ENCODE peak calls at places on chromosomes 2 and 18, in eight cellular contexts. One of them, this sample, is unnamed.
A peak's percentile ranks its signal among the peaks of the same experiment; 100 is the strongest.

GRCh38 chr18:58044370-58045264 is 591 bp downstream of the NEDD4L start:
- DNase-seq in NCI-H2081: no peak
- DNase-seq in Karpas-422: peak; percentile 66
- DNase-seq in stimulated activated naive CD8-positive, alpha-beta T cell treated with anti-CD3 and anti-CD28 coated beads, Interleukin-15, amount 100 ng/mL, for 72 hours: peak; percentile 71
- DNase-seq in stimulated activated CD4-positive, alpha-beta T cell treated with anti-CD3 and anti-CD28 coated beads, Interleukin-12 subunit alpha, Interleukin-12 subunit beta, amount 100 ng/mL, for 24 hours: peak; percentile 45
- DNase-seq in NCI-H2171 treated with DMSO at 0.1 percent for 48 hours: peak; percentile 63
- DNase-seq in adrenal gland: peak; percentile 60
- DNase-seq in upper lobe of right lung: peak; percentile 83
- DNase-seq in this sample: peak; percentile 45

GRCh38 chr2:121816797-121817196 is 61.3 kb downstream of the TSN start:
- DNase-seq in NCI-H2081: no peak
- DNase-seq in Karpas-422: peak; percentile 68
- DNase-seq in stimulated activated naive CD8-positive, alpha-beta T cell treated with anti-CD3 and anti-CD28 coated beads, Interleukin-15, amount 100 ng/mL, for 72 hours: no peak
- DNase-seq in stimulated activated CD4-positive, alpha-beta T cell treated with anti-CD3 and anti-CD28 coated beads, Interleukin-12 subunit alpha, Interleukin-12 subunit beta, amount 100 ng/mL, for 24 hours: no peak
- DNase-seq in NCI-H2171 treated with DMSO at 0.1 percent for 48 hours: no peak
- DNase-seq in adrenal gland: no peak
- DNase-seq in upper lobe of right lung: no peak
- DNase-seq in this sample: no peak

GRCh38 chr18:28284132-28284531 is 107.2 kb upstream of the CDH2 start:
- DNase-seq in NCI-H2081: no peak
- DNase-seq in Karpas-422: no peak
- DNase-seq in stimulated activated naive CD8-positive, alpha-beta T cell treated with anti-CD3 and anti-CD28 coated beads, Interleukin-15, amount 100 ng/mL, for 72 hours: no peak
- DNase-seq in stimulated activated CD4-positive, alpha-beta T cell treated with anti-CD3 and anti-CD28 coated beads, Interleukin-12 subunit alpha, Interleukin-12 subunit beta, amount 100 ng/mL, for 24 hours: no peak
- DNase-seq in NCI-H2171 treated with DMSO at 0.1 percent for 48 hours: no peak
- DNase-seq in adrenal gland: no peak
- DNase-seq in upper lobe of right lung: no peak
- DNase-seq in this sample: no peak

GRCh38 chr2:161068670-161069069 is 91.6 kb upstream of the TANK start:
- DNase-seq in NCI-H2081: no peak
- DNase-seq in Karpas-422: no peak
- DNase-seq in stimulated activated naive CD8-positive, alpha-beta T cell treated with anti-CD3 and anti-CD28 coated beads, Interleukin-15, amount 100 ng/mL, for 72 hours: no peak
- DNase-seq in stimulated activated CD4-positive, alpha-beta T cell treated with anti-CD3 and anti-CD28 coated beads, Interleukin-12 subunit alpha, Interleukin-12 subunit beta, amount 100 ng/mL, for 24 hours: no peak
- DNase-seq in NCI-H2171 treated with DMSO at 0.1 percent for 48 hours: no peak
- DNase-seq in adrenal gland: no peak
- DNase-seq in upper lobe of right lung: no peak
- DNase-seq in this sample: no peak

GRCh38 chr2:66699481-66700180 is 264.7 kb downstream of the MEIS1 start:
- DNase-seq in NCI-H2081: no peak
- DNase-seq in Karpas-422: peak; percentile 47
- DNase-seq in stimulated activated naive CD8-positive, alpha-beta T cell treated with anti-CD3 and anti-CD28 coated beads, Interleukin-15, amount 100 ng/mL, for 72 hours: no peak
- DNase-seq in stimulated activated CD4-positive, alpha-beta T cell treated with anti-CD3 and anti-CD28 coated beads, Interleukin-12 subunit alpha, Interleukin-12 subunit beta, amount 100 ng/mL, for 24 hours: no peak
- DNase-seq in NCI-H2171 treated with DMSO at 0.1 percent for 48 hours: no peak
- DNase-seq in adrenal gland: no peak
- DNase-seq in upper lobe of right lung: no peak
- DNase-seq in this sample: no peak

GRCh38 chr2:57296795-57297517 is 749.6 kb upstream of the VRK2 start:
- DNase-seq in NCI-H2081: no peak
- DNase-seq in Karpas-422: no peak
- DNase-seq in stimulated activated naive CD8-positive, alpha-beta T cell treated with anti-CD3 and anti-CD28 coated beads, Interleukin-15, amount 100 ng/mL, for 72 hours: no peak
- DNase-seq in stimulated activated CD4-positive, alpha-beta T cell treated with anti-CD3 and anti-CD28 coated beads, Interleukin-12 subunit alpha, Interleukin-12 subunit beta, amount 100 ng/mL, for 24 hours: no peak
- DNase-seq in NCI-H2171 treated with DMSO at 0.1 percent for 48 hours: no peak
- DNase-seq in adrenal gland: no peak
- DNase-seq in upper lobe of right lung: no peak
- DNase-seq in this sample: no peak

GRCh38 chr2:224039080-224039769 is at the start of gene SERPINE2:
- DNase-seq in NCI-H2081: peak; percentile 34
- DNase-seq in Karpas-422: no peak
- DNase-seq in stimulated activated naive CD8-positive, alpha-beta T cell treated with anti-CD3 and anti-CD28 coated beads, Interleukin-15, amount 100 ng/mL, for 72 hours: peak; percentile 78
- DNase-seq in stimulated activated CD4-positive, alpha-beta T cell treated with anti-CD3 and anti-CD28 coated beads, Interleukin-12 subunit alpha, Interleukin-12 subunit beta, amount 100 ng/mL, for 24 hours: peak; percentile 44
- DNase-seq in NCI-H2171 treated with DMSO at 0.1 percent for 48 hours: peak; percentile 49
- DNase-seq in adrenal gland: peak; percentile 26
- DNase-seq in upper lobe of right lung: peak; percentile 67
- DNase-seq in this sample: peak; percentile 43

GRCh38 chr18:79863946-79864725 is 66.4 kb downstream of the KCNG2 start:
- DNase-seq in NCI-H2081: no peak
- DNase-seq in Karpas-422: no peak
- DNase-seq in stimulated activated naive CD8-positive, alpha-beta T cell treated with anti-CD3 and anti-CD28 coated beads, Interleukin-15, amount 100 ng/mL, for 72 hours: no peak
- DNase-seq in stimulated activated CD4-positive, alpha-beta T cell treated with anti-CD3 and anti-CD28 coated beads, Interleukin-12 subunit alpha, Interleukin-12 subunit beta, amount 100 ng/mL, for 24 hours: no peak
- DNase-seq in NCI-H2171 treated with DMSO at 0.1 percent for 48 hours: no peak
- DNase-seq in adrenal gland: peak; percentile 6
- DNase-seq in upper lobe of right lung: peak; percentile 45
- DNase-seq in this sample: no peak

GRCh38 chr2:213238753-213239591 is 45.3 kb upstream of the SPAG16 start:
- DNase-seq in NCI-H2081: no peak
- DNase-seq in Karpas-422: no peak
- DNase-seq in stimulated activated naive CD8-positive, alpha-beta T cell treated with anti-CD3 and anti-CD28 coated beads, Interleukin-15, amount 100 ng/mL, for 72 hours: no peak
- DNase-seq in stimulated activated CD4-positive, alpha-beta T cell treated with anti-CD3 and anti-CD28 coated beads, Interleukin-12 subunit alpha, Interleukin-12 subunit beta, amount 100 ng/mL, for 24 hours: no peak
- DNase-seq in NCI-H2171 treated with DMSO at 0.1 percent for 48 hours: no peak
- DNase-seq in adrenal gland: no peak
- DNase-seq in upper lobe of right lung: no peak
- DNase-seq in this sample: no peak

GRCh38 chr2:144099746-144100438 is 420.0 kb downstream of the ZEB2 start:
- DNase-seq in NCI-H2081: no peak
- DNase-seq in Karpas-422: no peak
- DNase-seq in stimulated activated naive CD8-positive, alpha-beta T cell treated with anti-CD3 and anti-CD28 coated beads, Interleukin-15, amount 100 ng/mL, for 72 hours: no peak
- DNase-seq in stimulated activated CD4-positive, alpha-beta T cell treated with anti-CD3 and anti-CD28 coated beads, Interleukin-12 subunit alpha, Interleukin-12 subunit beta, amount 100 ng/mL, for 24 hours: no peak
- DNase-seq in NCI-H2171 treated with DMSO at 0.1 percent for 48 hours: no peak
- DNase-seq in adrenal gland: no peak
- DNase-seq in upper lobe of right lung: no peak
- DNase-seq in this sample: no peak

GRCh38 chr2:130252880-130253645 is 54.8 kb upstream of the TUBA3E start:
- DNase-seq in NCI-H2081: no peak
- DNase-seq in Karpas-422: no peak
- DNase-seq in stimulated activated naive CD8-positive, alpha-beta T cell treated with anti-CD3 and anti-CD28 coated beads, Interleukin-15, amount 100 ng/mL, for 72 hours: no peak
- DNase-seq in stimulated activated CD4-positive, alpha-beta T cell treated with anti-CD3 and anti-CD28 coated beads, Interleukin-12 subunit alpha, Interleukin-12 subunit beta, amount 100 ng/mL, for 24 hours: no peak
- DNase-seq in NCI-H2171 treated with DMSO at 0.1 percent for 48 hours: peak; percentile 82
- DNase-seq in adrenal gland: no peak
- DNase-seq in upper lobe of right lung: no peak
- DNase-seq in this sample: no peak

GRCh38 chr2:120691410-120691809 is 44.3 kb upstream of the GLI2 start:
- DNase-seq in NCI-H2081: no peak
- DNase-seq in Karpas-422: no peak
- DNase-seq in stimulated activated naive CD8-positive, alpha-beta T cell treated with anti-CD3 and anti-CD28 coated beads, Interleukin-15, amount 100 ng/mL, for 72 hours: no peak
- DNase-seq in stimulated activated CD4-positive, alpha-beta T cell treated with anti-CD3 and anti-CD28 coated beads, Interleukin-12 subunit alpha, Interleukin-12 subunit beta, amount 100 ng/mL, for 24 hours: no peak
- DNase-seq in NCI-H2171 treated with DMSO at 0.1 percent for 48 hours: peak; percentile 85
- DNase-seq in adrenal gland: no peak
- DNase-seq in upper lobe of right lung: no peak
- DNase-seq in this sample: no peak

GRCh38 chr2:215711484-215712034 is 275.7 kb upstream of the FN1 start:
- DNase-seq in NCI-H2081: no peak
- DNase-seq in Karpas-422: no peak
- DNase-seq in stimulated activated naive CD8-positive, alpha-beta T cell treated with anti-CD3 and anti-CD28 coated beads, Interleukin-15, amount 100 ng/mL, for 72 hours: no peak
- DNase-seq in stimulated activated CD4-positive, alpha-beta T cell treated with anti-CD3 and anti-CD28 coated beads, Interleukin-12 subunit alpha, Interleukin-12 subunit beta, amount 100 ng/mL, for 24 hours: no peak
- DNase-seq in NCI-H2171 treated with DMSO at 0.1 percent for 48 hours: no peak
- DNase-seq in adrenal gland: no peak
- DNase-seq in upper lobe of right lung: no peak
- DNase-seq in this sample: no peak

GRCh38 chr2:37639631-37640030 is 31.8 kb downstream of the CDC42EP3 start:
- DNase-seq in NCI-H2081: no peak
- DNase-seq in Karpas-422: no peak
- DNase-seq in stimulated activated naive CD8-positive, alpha-beta T cell treated with anti-CD3 and anti-CD28 coated beads, Interleukin-15, amount 100 ng/mL, for 72 hours: no peak
- DNase-seq in stimulated activated CD4-positive, alpha-beta T cell treated with anti-CD3 and anti-CD28 coated beads, Interleukin-12 subunit alpha, Interleukin-12 subunit beta, amount 100 ng/mL, for 24 hours: no peak
- DNase-seq in NCI-H2171 treated with DMSO at 0.1 percent for 48 hours: no peak
- DNase-seq in adrenal gland: no peak
- DNase-seq in upper lobe of right lung: no peak
- DNase-seq in this sample: no peak

GRCh38 chr2:218691234-218691633 is 19.3 kb downstream of the STK36 start:
- DNase-seq in NCI-H2081: no peak
- DNase-seq in Karpas-422: no peak
- DNase-seq in stimulated activated naive CD8-positive, alpha-beta T cell treated with anti-CD3 and anti-CD28 coated beads, Interleukin-15, amount 100 ng/mL, for 72 hours: no peak
- DNase-seq in stimulated activated CD4-positive, alpha-beta T cell treated with anti-CD3 and anti-CD28 coated beads, Interleukin-12 subunit alpha, Interleukin-12 subunit beta, amount 100 ng/mL, for 24 hours: no peak
- DNase-seq in NCI-H2171 treated with DMSO at 0.1 percent for 48 hours: no peak
- DNase-seq in adrenal gland: peak; percentile 36
- DNase-seq in upper lobe of right lung: no peak
- DNase-seq in this sample: no peak

GRCh38 chr2:169672403-169672802 is 21.8 kb downstream of the CFAP210 start:
- DNase-seq in NCI-H2081: no peak
- DNase-seq in Karpas-422: no peak
- DNase-seq in stimulated activated naive CD8-positive, alpha-beta T cell treated with anti-CD3 and anti-CD28 coated beads, Interleukin-15, amount 100 ng/mL, for 72 hours: no peak
- DNase-seq in stimulated activated CD4-positive, alpha-beta T cell treated with anti-CD3 and anti-CD28 coated beads, Interleukin-12 subunit alpha, Interleukin-12 subunit beta, amount 100 ng/mL, for 24 hours: no peak
- DNase-seq in NCI-H2171 treated with DMSO at 0.1 percent for 48 hours: no peak
- DNase-seq in adrenal gland: no peak
- DNase-seq in upper lobe of right lung: no peak
- DNase-seq in this sample: no peak

GRCh38 chr2:128421286-128421685 is 102.6 kb upstream of the HS6ST1 start:
- DNase-seq in NCI-H2081: no peak
- DNase-seq in Karpas-422: no peak
- DNase-seq in stimulated activated naive CD8-positive, alpha-beta T cell treated with anti-CD3 and anti-CD28 coated beads, Interleukin-15, amount 100 ng/mL, for 72 hours: no peak
- DNase-seq in stimulated activated CD4-positive, alpha-beta T cell treated with anti-CD3 and anti-CD28 coated beads, Interleukin-12 subunit alpha, Interleukin-12 subunit beta, amount 100 ng/mL, for 24 hours: no peak
- DNase-seq in NCI-H2171 treated with DMSO at 0.1 percent for 48 hours: no peak
- DNase-seq in adrenal gland: no peak
- DNase-seq in upper lobe of right lung: peak; percentile 40
- DNase-seq in this sample: no peak

GRCh38 chr18:31042391-31043181 is at the start of gene DSC3:
- DNase-seq in NCI-H2081: peak; percentile 19
- DNase-seq in Karpas-422: no peak
- DNase-seq in stimulated activated naive CD8-positive, alpha-beta T cell treated with anti-CD3 and anti-CD28 coated beads, Interleukin-15, amount 100 ng/mL, for 72 hours: peak; percentile 9
- DNase-seq in stimulated activated CD4-positive, alpha-beta T cell treated with anti-CD3 and anti-CD28 coated beads, Interleukin-12 subunit alpha, Interleukin-12 subunit beta, amount 100 ng/mL, for 24 hours: no peak
- DNase-seq in NCI-H2171 treated with DMSO at 0.1 percent for 48 hours: no peak
- DNase-seq in adrenal gland: peak; percentile 11
- DNase-seq in upper lobe of right lung: peak; percentile 64
- DNase-seq in this sample: no peak

GRCh38 chr2:135947483-135947882 is 37.9 kb downstream of the DARS1 start:
- DNase-seq in NCI-H2081: no peak
- DNase-seq in Karpas-422: no peak
- DNase-seq in stimulated activated naive CD8-positive, alpha-beta T cell treated with anti-CD3 and anti-CD28 coated beads, Interleukin-15, amount 100 ng/mL, for 72 hours: no peak
- DNase-seq in stimulated activated CD4-positive, alpha-beta T cell treated with anti-CD3 and anti-CD28 coated beads, Interleukin-12 subunit alpha, Interleukin-12 subunit beta, amount 100 ng/mL, for 24 hours: no peak
- DNase-seq in NCI-H2171 treated with DMSO at 0.1 percent for 48 hours: no peak
- DNase-seq in adrenal gland: no peak
- DNase-seq in upper lobe of right lung: no peak
- DNase-seq in this sample: no peak

GRCh38 chr2:73034661-73035374 is 36.7 kb downstream of the SFXN5 start:
- DNase-seq in NCI-H2081: no peak
- DNase-seq in Karpas-422: no peak
- DNase-seq in stimulated activated naive CD8-positive, alpha-beta T cell treated with anti-CD3 and anti-CD28 coated beads, Interleukin-15, amount 100 ng/mL, for 72 hours: no peak
- DNase-seq in stimulated activated CD4-positive, alpha-beta T cell treated with anti-CD3 and anti-CD28 coated beads, Interleukin-12 subunit alpha, Interleukin-12 subunit beta, amount 100 ng/mL, for 24 hours: no peak
- DNase-seq in NCI-H2171 treated with DMSO at 0.1 percent for 48 hours: no peak
- DNase-seq in adrenal gland: no peak
- DNase-seq in upper lobe of right lung: no peak
- DNase-seq in this sample: no peak

GRCh38 chr2:233705911-233706506 is 6.7 kb upstream of the UGT1A5 start:
- DNase-seq in NCI-H2081: no peak
- DNase-seq in Karpas-422: no peak
- DNase-seq in stimulated activated naive CD8-positive, alpha-beta T cell treated with anti-CD3 and anti-CD28 coated beads, Interleukin-15, amount 100 ng/mL, for 72 hours: no peak
- DNase-seq in stimulated activated CD4-positive, alpha-beta T cell treated with anti-CD3 and anti-CD28 coated beads, Interleukin-12 subunit alpha, Interleukin-12 subunit beta, amount 100 ng/mL, for 24 hours: no peak
- DNase-seq in NCI-H2171 treated with DMSO at 0.1 percent for 48 hours: no peak
- DNase-seq in adrenal gland: peak; percentile 73
- DNase-seq in upper lobe of right lung: peak; percentile 72
- DNase-seq in this sample: no peak

GRCh38 chr2:240296104-240296406 is 139.4 kb upstream of the GPC1 start:
- DNase-seq in NCI-H2081: no peak
- DNase-seq in Karpas-422: no peak
- DNase-seq in stimulated activated naive CD8-positive, alpha-beta T cell treated with anti-CD3 and anti-CD28 coated beads, Interleukin-15, amount 100 ng/mL, for 72 hours: no peak
- DNase-seq in stimulated activated CD4-positive, alpha-beta T cell treated with anti-CD3 and anti-CD28 coated beads, Interleukin-12 subunit alpha, Interleukin-12 subunit beta, amount 100 ng/mL, for 24 hours: no peak
- DNase-seq in NCI-H2171 treated with DMSO at 0.1 percent for 48 hours: no peak
- DNase-seq in adrenal gland: no peak
- DNase-seq in upper lobe of right lung: peak; percentile 51
- DNase-seq in this sample: no peak

GRCh38 chr2:43136862-43137261 is 89.5 kb downstream of the ZFP36L2 start:
- DNase-seq in NCI-H2081: no peak
- DNase-seq in Karpas-422: no peak
- DNase-seq in stimulated activated naive CD8-positive, alpha-beta T cell treated with anti-CD3 and anti-CD28 coated beads, Interleukin-15, amount 100 ng/mL, for 72 hours: peak; percentile 80
- DNase-seq in stimulated activated CD4-positive, alpha-beta T cell treated with anti-CD3 and anti-CD28 coated beads, Interleukin-12 subunit alpha, Interleukin-12 subunit beta, amount 100 ng/mL, for 24 hours: peak; percentile 59
- DNase-seq in NCI-H2171 treated with DMSO at 0.1 percent for 48 hours: no peak
- DNase-seq in adrenal gland: no peak
- DNase-seq in upper lobe of right lung: no peak
- DNase-seq in this sample: no peak

GRCh38 chr18:57811477-57812125 is 8.5 kb upstream of the ATP8B1 start:
- DNase-seq in NCI-H2081: no peak
- DNase-seq in Karpas-422: no peak
- DNase-seq in stimulated activated naive CD8-positive, alpha-beta T cell treated with anti-CD3 and anti-CD28 coated beads, Interleukin-15, amount 100 ng/mL, for 72 hours: no peak
- DNase-seq in stimulated activated CD4-positive, alpha-beta T cell treated with anti-CD3 and anti-CD28 coated beads, Interleukin-12 subunit alpha, Interleukin-12 subunit beta, amount 100 ng/mL, for 24 hours: no peak
- DNase-seq in NCI-H2171 treated with DMSO at 0.1 percent for 48 hours: no peak
- DNase-seq in adrenal gland: no peak
- DNase-seq in upper lobe of right lung: no peak
- DNase-seq in this sample: no peak

GRCh38 chr2:226691265-226691664 is 108.4 kb downstream of the IRS1 start:
- DNase-seq in NCI-H2081: no peak
- DNase-seq in Karpas-422: no peak
- DNase-seq in stimulated activated naive CD8-positive, alpha-beta T cell treated with anti-CD3 and anti-CD28 coated beads, Interleukin-15, amount 100 ng/mL, for 72 hours: no peak
- DNase-seq in stimulated activated CD4-positive, alpha-beta T cell treated with anti-CD3 and anti-CD28 coated beads, Interleukin-12 subunit alpha, Interleukin-12 subunit beta, amount 100 ng/mL, for 24 hours: no peak
- DNase-seq in NCI-H2171 treated with DMSO at 0.1 percent for 48 hours: no peak
- DNase-seq in adrenal gland: no peak
- DNase-seq in upper lobe of right lung: no peak
- DNase-seq in this sample: no peak

GRCh38 chr2:33583194-33583938 is 15.7 kb downstream of the FAM98A start:
- DNase-seq in NCI-H2081: peak; percentile 11
- DNase-seq in Karpas-422: peak; percentile 78
- DNase-seq in stimulated activated naive CD8-positive, alpha-beta T cell treated with anti-CD3 and anti-CD28 coated beads, Interleukin-15, amount 100 ng/mL, for 72 hours: no peak
- DNase-seq in stimulated activated CD4-positive, alpha-beta T cell treated with anti-CD3 and anti-CD28 coated beads, Interleukin-12 subunit alpha, Interleukin-12 subunit beta, amount 100 ng/mL, for 24 hours: no peak
- DNase-seq in NCI-H2171 treated with DMSO at 0.1 percent for 48 hours: peak; percentile 72
- DNase-seq in adrenal gland: peak; percentile 24
- DNase-seq in upper lobe of right lung: no peak
- DNase-seq in this sample: no peak

GRCh38 chr2:132668986-132669853 is 785 bp downstream of the LYPD1 start:
- DNase-seq in NCI-H2081: peak; percentile 12
- DNase-seq in Karpas-422: no peak
- DNase-seq in stimulated activated naive CD8-positive, alpha-beta T cell treated with anti-CD3 and anti-CD28 coated beads, Interleukin-15, amount 100 ng/mL, for 72 hours: no peak
- DNase-seq in stimulated activated CD4-positive, alpha-beta T cell treated with anti-CD3 and anti-CD28 coated beads, Interleukin-12 subunit alpha, Interleukin-12 subunit beta, amount 100 ng/mL, for 24 hours: no peak
- DNase-seq in NCI-H2171 treated with DMSO at 0.1 percent for 48 hours: no peak
- DNase-seq in adrenal gland: no peak
- DNase-seq in upper lobe of right lung: peak; percentile 65
- DNase-seq in this sample: no peak

GRCh38 chr2:38498039-38498438 is 104.7 kb downstream of the HNRNPLL start:
- DNase-seq in NCI-H2081: no peak
- DNase-seq in Karpas-422: peak; percentile 95
- DNase-seq in stimulated activated naive CD8-positive, alpha-beta T cell treated with anti-CD3 and anti-CD28 coated beads, Interleukin-15, amount 100 ng/mL, for 72 hours: no peak
- DNase-seq in stimulated activated CD4-positive, alpha-beta T cell treated with anti-CD3 and anti-CD28 coated beads, Interleukin-12 subunit alpha, Interleukin-12 subunit beta, amount 100 ng/mL, for 24 hours: no peak
- DNase-seq in NCI-H2171 treated with DMSO at 0.1 percent for 48 hours: peak; percentile 89
- DNase-seq in adrenal gland: no peak
- DNase-seq in upper lobe of right lung: no peak
- DNase-seq in this sample: peak; percentile 34

GRCh38 chr2:47699533-47700215 is 83.3 kb upstream of the MSH6 start:
- DNase-seq in NCI-H2081: no peak
- DNase-seq in Karpas-422: peak; percentile 86
- DNase-seq in stimulated activated naive CD8-positive, alpha-beta T cell treated with anti-CD3 and anti-CD28 coated beads, Interleukin-15, amount 100 ng/mL, for 72 hours: no peak
- DNase-seq in stimulated activated CD4-positive, alpha-beta T cell treated with anti-CD3 and anti-CD28 coated beads, Interleukin-12 subunit alpha, Interleukin-12 subunit beta, amount 100 ng/mL, for 24 hours: no peak
- DNase-seq in NCI-H2171 treated with DMSO at 0.1 percent for 48 hours: no peak
- DNase-seq in adrenal gland: no peak
- DNase-seq in upper lobe of right lung: no peak
- DNase-seq in this sample: no peak

GRCh38 chr2:227395556-227395955 is 7.8 kb upstream of the SCYGR1 start:
- DNase-seq in NCI-H2081: no peak
- DNase-seq in Karpas-422: no peak
- DNase-seq in stimulated activated naive CD8-positive, alpha-beta T cell treated with anti-CD3 and anti-CD28 coated beads, Interleukin-15, amount 100 ng/mL, for 72 hours: no peak
- DNase-seq in stimulated activated CD4-positive, alpha-beta T cell treated with anti-CD3 and anti-CD28 coated beads, Interleukin-12 subunit alpha, Interleukin-12 subunit beta, amount 100 ng/mL, for 24 hours: no peak
- DNase-seq in NCI-H2171 treated with DMSO at 0.1 percent for 48 hours: no peak
- DNase-seq in adrenal gland: no peak
- DNase-seq in upper lobe of right lung: no peak
- DNase-seq in this sample: no peak

GRCh38 chr18:7872569-7872968 is 305.5 kb downstream of the PTPRM start:
- DNase-seq in NCI-H2081: no peak
- DNase-seq in Karpas-422: no peak
- DNase-seq in stimulated activated naive CD8-positive, alpha-beta T cell treated with anti-CD3 and anti-CD28 coated beads, Interleukin-15, amount 100 ng/mL, for 72 hours: no peak
- DNase-seq in stimulated activated CD4-positive, alpha-beta T cell treated with anti-CD3 and anti-CD28 coated beads, Interleukin-12 subunit alpha, Interleukin-12 subunit beta, amount 100 ng/mL, for 24 hours: no peak
- DNase-seq in NCI-H2171 treated with DMSO at 0.1 percent for 48 hours: peak; percentile 5
- DNase-seq in adrenal gland: peak; percentile 72
- DNase-seq in upper lobe of right lung: no peak
- DNase-seq in this sample: no peak

GRCh38 chr2:233240897-233241296 is 10.6 kb upstream of the ATG16L1 start:
- DNase-seq in NCI-H2081: no peak
- DNase-seq in Karpas-422: peak; percentile 48
- DNase-seq in stimulated activated naive CD8-positive, alpha-beta T cell treated with anti-CD3 and anti-CD28 coated beads, Interleukin-15, amount 100 ng/mL, for 72 hours: peak; percentile 29
- DNase-seq in stimulated activated CD4-positive, alpha-beta T cell treated with anti-CD3 and anti-CD28 coated beads, Interleukin-12 subunit alpha, Interleukin-12 subunit beta, amount 100 ng/mL, for 24 hours: no peak
- DNase-seq in NCI-H2171 treated with DMSO at 0.1 percent for 48 hours: no peak
- DNase-seq in adrenal gland: no peak
- DNase-seq in upper lobe of right lung: no peak
- DNase-seq in this sample: no peak

GRCh38 chr2:31475692-31476091 is 61.1 kb upstream of the XDH start:
- DNase-seq in NCI-H2081: no peak
- DNase-seq in Karpas-422: no peak
- DNase-seq in stimulated activated naive CD8-positive, alpha-beta T cell treated with anti-CD3 and anti-CD28 coated beads, Interleukin-15, amount 100 ng/mL, for 72 hours: no peak
- DNase-seq in stimulated activated CD4-positive, alpha-beta T cell treated with anti-CD3 and anti-CD28 coated beads, Interleukin-12 subunit alpha, Interleukin-12 subunit beta, amount 100 ng/mL, for 24 hours: no peak
- DNase-seq in NCI-H2171 treated with DMSO at 0.1 percent for 48 hours: no peak
- DNase-seq in adrenal gland: no peak
- DNase-seq in upper lobe of right lung: no peak
- DNase-seq in this sample: no peak

GRCh38 chr2:160590664-160591063 is 97.1 kb upstream of the RBMS1 start:
- DNase-seq in NCI-H2081: no peak
- DNase-seq in Karpas-422: no peak
- DNase-seq in stimulated activated naive CD8-positive, alpha-beta T cell treated with anti-CD3 and anti-CD28 coated beads, Interleukin-15, amount 100 ng/mL, for 72 hours: no peak
- DNase-seq in stimulated activated CD4-positive, alpha-beta T cell treated with anti-CD3 and anti-CD28 coated beads, Interleukin-12 subunit alpha, Interleukin-12 subunit beta, amount 100 ng/mL, for 24 hours: no peak
- DNase-seq in NCI-H2171 treated with DMSO at 0.1 percent for 48 hours: no peak
- DNase-seq in adrenal gland: no peak
- DNase-seq in upper lobe of right lung: no peak
- DNase-seq in this sample: no peak

This sample was measured in GM12891.